ENCODE peak calls at places on chromosomes 4 and X, in five cellular contexts. One of them, this sample, is unnamed.

GRCh38 chr4:133156556-133156955 is 7.5 kb downstream of the PCDH10 start:
- DNase-seq in ascending aorta: no peak
- DNase-seq in ovary: no peak
- DNase-seq in GM23248: no peak
- DNase-seq in CD8-positive, alpha-beta T cell: no peak
- DNase-seq in this sample: no peak

GRCh38 chrX:48942895-48943294 is 14.5 kb downstream of the OTUD5 start:
- DNase-seq in CD8-positive, alpha-beta T cell: no peak
- DNase-seq in GM23248: no peak
- DNase-seq in ovary: no peak
- DNase-seq in ascending aorta: no peak
- DNase-seq in this sample: no peak

GRCh38 chrX:128653524-128653923 is 601.3 kb upstream of the ACTRT1 start:
- DNase-seq in ascending aorta: no peak
- DNase-seq in ovary: no peak
- DNase-seq in CD8-positive, alpha-beta T cell: no peak
- DNase-seq in GM23248: no peak
- DNase-seq in this sample: no peak

GRCh38 chr4:18366762-18367358 is 345.3 kb upstream of the LCORL start:
- DNase-seq in CD8-positive, alpha-beta T cell: no peak
- DNase-seq in ascending aorta: no peak
- DNase-seq in ovary: no peak
- DNase-seq in GM23248: peak; percentile 56
- DNase-seq in this sample: peak; percentile 34

GRCh38 chrX:119871245-119871598 is 311 bp downstream of the RNF113A start:
- DNase-seq in CD8-positive, alpha-beta T cell: no peak
- DNase-seq in GM23248: no peak
- DNase-seq in ascending aorta: peak; percentile 64
- DNase-seq in ovary: no peak
- DNase-seq in this sample: no peak

GRCh38 chr4:99352602-99353580 is at the start of gene ADH1C:
- DNase-seq in ovary: no peak
- DNase-seq in CD8-positive, alpha-beta T cell: no peak
- DNase-seq in GM23248: no peak
- DNase-seq in ascending aorta: no peak
- DNase-seq in this sample: no peak

GRCh38 chr4:87310691-87311335 is 11.9 kb downstream of the HSD17B13 start:
- DNase-seq in ovary: no peak
- DNase-seq in CD8-positive, alpha-beta T cell: no peak
- DNase-seq in ascending aorta: no peak
- DNase-seq in GM23248: no peak
- DNase-seq in this sample: no peak

GRCh38 chr4:145885666-145886065 is 53.0 kb downstream of the ZNF827 start:
- DNase-seq in CD8-positive, alpha-beta T cell: no peak
- DNase-seq in ovary: no peak
- DNase-seq in GM23248: no peak
- DNase-seq in ascending aorta: no peak
- DNase-seq in this sample: no peak

GRCh38 chrX:30060718-30061117 is 154.6 kb upstream of the MAGEB2 start:
- DNase-seq in CD8-positive, alpha-beta T cell: no peak
- DNase-seq in GM23248: peak; percentile 16
- DNase-seq in ascending aorta: no peak
- DNase-seq in ovary: no peak
- DNase-seq in this sample: no peak

GRCh38 chrX:41559235-41559634 is 112.1 kb downstream of the NYX start:
- DNase-seq in ovary: no peak
- DNase-seq in CD8-positive, alpha-beta T cell: no peak
- DNase-seq in GM23248: no peak
- DNase-seq in ascending aorta: no peak
- DNase-seq in this sample: no peak

GRCh38 chr4:101037938-101038413 is 309.4 kb downstream of the PPP3CA start:
- DNase-seq in ascending aorta: no peak
- DNase-seq in CD8-positive, alpha-beta T cell: no peak
- DNase-seq in ovary: no peak
- DNase-seq in GM23248: peak; percentile 23
- DNase-seq in this sample: peak; percentile 68

GRCh38 chr4:101850698-101851097 is 60.2 kb downstream of the BANK1 start:
- DNase-seq in CD8-positive, alpha-beta T cell: no peak
- DNase-seq in ascending aorta: no peak
- DNase-seq in ovary: no peak
- DNase-seq in GM23248: no peak
- DNase-seq in this sample: no peak

GRCh38 chr4:6017030-6017429 is 1.2 kb downstream of the C4orf50 start:
- DNase-seq in ascending aorta: no peak
- DNase-seq in GM23248: no peak
- DNase-seq in ovary: no peak
- DNase-seq in CD8-positive, alpha-beta T cell: no peak
- DNase-seq in this sample: no peak

GRCh38 chrX:115563633-115564182 is 2.7 kb downstream of the PLS3 start:
- DNase-seq in CD8-positive, alpha-beta T cell: no peak
- DNase-seq in ascending aorta: no peak
- DNase-seq in GM23248: peak; percentile 24
- DNase-seq in ovary: no peak
- DNase-seq in this sample: no peak

GRCh38 chr4:165328101-165328425 is 594 bp downstream of the MSMO1 start:
- DNase-seq in CD8-positive, alpha-beta T cell: no peak
- DNase-seq in ovary: no peak
- DNase-seq in ascending aorta: no peak
- DNase-seq in GM23248: no peak
- DNase-seq in this sample: no peak

GRCh38 chrX:2928583-2929434 is at the start of gene ARSD:
- DNase-seq in ascending aorta: peak; percentile 97
- DNase-seq in GM23248: peak; percentile 87
- DNase-seq in ovary: peak; percentile 91
- DNase-seq in CD8-positive, alpha-beta T cell: peak; percentile 57
- DNase-seq in this sample: peak; percentile 57

GRCh38 chr4:160510925-160511324 is 1408.0 kb downstream of the RAPGEF2 start:
- DNase-seq in GM23248: peak; percentile 0
- DNase-seq in ascending aorta: no peak
- DNase-seq in CD8-positive, alpha-beta T cell: no peak
- DNase-seq in ovary: no peak
- DNase-seq in this sample: no peak

GRCh38 chr4:112119358-112119783 is 25.9 kb upstream of the FAM241A start:
- DNase-seq in GM23248: no peak
- DNase-seq in ascending aorta: no peak
- DNase-seq in CD8-positive, alpha-beta T cell: no peak
- DNase-seq in ovary: no peak
- DNase-seq in this sample: peak; percentile 65

GRCh38 chrX:9416562-9417319 is 48.1 kb upstream of the TBL1X start:
- DNase-seq in CD8-positive, alpha-beta T cell: no peak
- DNase-seq in ascending aorta: peak; percentile 72
- DNase-seq in ovary: no peak
- DNase-seq in GM23248: peak; percentile 61
- DNase-seq in this sample: no peak

GRCh38 chr4:186934841-186935443 is 211.3 kb upstream of the FAT1 start:
- DNase-seq in GM23248: no peak
- DNase-seq in ascending aorta: no peak
- DNase-seq in CD8-positive, alpha-beta T cell: no peak
- DNase-seq in ovary: no peak
- DNase-seq in this sample: no peak

GRCh38 chr4:13538427-13538973 is 5.8 kb downstream of the NKX3-2 start:
- DNase-seq in ascending aorta: no peak
- DNase-seq in CD8-positive, alpha-beta T cell: no peak
- DNase-seq in ovary: no peak
- DNase-seq in GM23248: no peak
- DNase-seq in this sample: no peak

GRCh38 chr4:184287697-184288255 is 70.1 kb upstream of the ENPP6 start:
- DNase-seq in ascending aorta: no peak
- DNase-seq in CD8-positive, alpha-beta T cell: no peak
- DNase-seq in GM23248: peak; percentile 60
- DNase-seq in ovary: no peak
- DNase-seq in this sample: no peak

GRCh38 chr4:24476209-24476781 is 108.1 kb downstream of the DHX15 start:
- DNase-seq in CD8-positive, alpha-beta T cell: no peak
- DNase-seq in ascending aorta: no peak
- DNase-seq in ovary: no peak
- DNase-seq in GM23248: peak; percentile 58
- DNase-seq in this sample: no peak

GRCh38 chr4:40811886-40812857 is 62.4 kb downstream of the NSUN7 start:
- DNase-seq in CD8-positive, alpha-beta T cell: no peak
- DNase-seq in GM23248: peak; percentile 38
- DNase-seq in ascending aorta: no peak
- DNase-seq in ovary: no peak
- DNase-seq in this sample: peak; percentile 4

GRCh38 chr4:171812377-171813194 is 618 bp upstream of the GALNTL6 start:
- DNase-seq in ascending aorta: no peak
- DNase-seq in GM23248: no peak
- DNase-seq in CD8-positive, alpha-beta T cell: no peak
- DNase-seq in ovary: no peak
- DNase-seq in this sample: no peak

GRCh38 chr4:114037981-114038380 is 58.5 kb upstream of the ARSJ start:
- DNase-seq in ascending aorta: no peak
- DNase-seq in GM23248: no peak
- DNase-seq in CD8-positive, alpha-beta T cell: no peak
- DNase-seq in ovary: no peak
- DNase-seq in this sample: no peak

GRCh38 chr4:158253350-158253980 is 43.2 kb downstream of the TMEM144 start:
- DNase-seq in ascending aorta: peak; percentile 72
- DNase-seq in CD8-positive, alpha-beta T cell: peak; percentile 23
- DNase-seq in ovary: peak; percentile 39
- DNase-seq in GM23248: peak; percentile 80
- DNase-seq in this sample: no peak

GRCh38 chr4:3248811-3249661 is at the start of gene MSANTD1:
- DNase-seq in ovary: no peak
- DNase-seq in GM23248: peak; percentile 68
- DNase-seq in ascending aorta: no peak
- DNase-seq in CD8-positive, alpha-beta T cell: no peak
- DNase-seq in this sample: no peak

GRCh38 chr4:3709061-3709845 is 56.9 kb upstream of the ADRA2C start:
- DNase-seq in ovary: no peak
- DNase-seq in CD8-positive, alpha-beta T cell: no peak
- DNase-seq in ascending aorta: peak; percentile 60
- DNase-seq in GM23248: no peak
- DNase-seq in this sample: no peak

GRCh38 chr4:185839770-185840169 is 27.8 kb upstream of the SORBS2 start:
- DNase-seq in CD8-positive, alpha-beta T cell: no peak
- DNase-seq in ovary: no peak
- DNase-seq in ascending aorta: no peak
- DNase-seq in GM23248: peak; percentile 15
- DNase-seq in this sample: no peak
- H3K27ac ChIP-seq in CD8-positive, alpha-beta T cell: no peak overlapping the region
- H3K27ac ChIP-seq in ovary: no peak overlapping the region
- H3K27ac ChIP-seq in ascending aorta: peak overlapping the region; percentile 59
- H3K27ac ChIP-seq in GM23248: peak overlapping the region; percentile 88
- H3K27ac ChIP-seq in this sample: no peak overlapping the region

GRCh38 chr4:20403846-20404245 is 152.1 kb downstream of the SLIT2 start:
- DNase-seq in CD8-positive, alpha-beta T cell: no peak
- DNase-seq in ascending aorta: no peak
- DNase-seq in GM23248: no peak
- DNase-seq in ovary: no peak
- DNase-seq in this sample: no peak
- H3K27ac ChIP-seq in CD8-positive, alpha-beta T cell: no peak overlapping the region
- H3K27ac ChIP-seq in ascending aorta: no peak overlapping the region
- H3K27ac ChIP-seq in GM23248: no peak overlapping the region
- H3K27ac ChIP-seq in ovary: no peak overlapping the region
- H3K27ac ChIP-seq in this sample: no peak overlapping the region

DNA sequence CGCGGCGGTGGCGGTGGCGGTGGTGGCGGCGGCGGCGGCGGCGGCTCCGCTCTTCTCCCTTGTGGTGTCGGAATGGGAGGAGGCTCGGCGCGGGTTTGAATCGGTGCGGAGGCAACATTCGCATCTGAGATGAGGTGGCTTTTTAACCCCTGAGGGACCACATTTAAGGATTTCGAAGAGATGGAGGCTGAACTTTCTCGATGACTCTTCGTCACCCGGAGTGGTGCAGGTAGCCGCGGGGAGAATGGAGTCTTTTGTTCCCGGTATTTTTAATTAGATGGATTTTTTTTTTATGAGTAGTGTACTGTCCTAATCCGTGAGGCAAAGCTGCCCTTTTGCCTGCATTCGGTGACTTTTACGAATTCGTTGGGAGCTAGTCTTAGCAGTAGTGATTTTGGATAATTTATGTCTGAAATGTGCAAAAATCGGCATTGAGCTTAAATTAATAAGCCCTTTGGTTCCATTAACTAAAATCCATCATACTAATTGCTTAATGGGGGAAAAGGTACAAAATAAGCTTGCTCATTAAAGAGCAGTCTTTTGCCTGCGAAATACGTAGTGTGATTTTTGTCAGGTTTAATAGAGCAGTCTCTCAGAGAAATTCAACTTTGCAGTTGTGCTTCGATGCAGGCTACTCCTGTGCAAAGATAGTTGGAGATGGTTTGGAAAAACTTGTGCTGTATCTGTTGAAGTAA is 206.1 kb downstream of the TENM3 start:
- DNase-seq in CD8-positive, alpha-beta T cell: no peak
- DNase-seq in GM23248: no peak
- DNase-seq in ovary: no peak
- DNase-seq in ascending aorta: no peak
- DNase-seq in this sample: no peak
- H3K27ac ChIP-seq in CD8-positive, alpha-beta T cell: no peak overlapping the region
- H3K27ac ChIP-seq in GM23248: no peak overlapping the region
- H3K27ac ChIP-seq in ovary: peak overlapping the region; percentile 74
- H3K27ac ChIP-seq in ascending aorta: no peak overlapping the region
- H3K27ac ChIP-seq in this sample: no peak overlapping the region

GRCh38 chrX:106933538-106933961 is 13.3 kb downstream of the CLDN2 start:
- DNase-seq in ovary: no peak
- DNase-seq in GM23248: no peak
- DNase-seq in CD8-positive, alpha-beta T cell: no peak
- DNase-seq in ascending aorta: no peak
- DNase-seq in this sample: no peak
- H3K27ac ChIP-seq in ovary: no peak overlapping the region
- H3K27ac ChIP-seq in GM23248: no peak overlapping the region
- H3K27ac ChIP-seq in CD8-positive, alpha-beta T cell: no peak overlapping the region
- H3K27ac ChIP-seq in ascending aorta: no peak overlapping the region
- H3K27ac ChIP-seq in this sample: no peak overlapping the region

DNA sequence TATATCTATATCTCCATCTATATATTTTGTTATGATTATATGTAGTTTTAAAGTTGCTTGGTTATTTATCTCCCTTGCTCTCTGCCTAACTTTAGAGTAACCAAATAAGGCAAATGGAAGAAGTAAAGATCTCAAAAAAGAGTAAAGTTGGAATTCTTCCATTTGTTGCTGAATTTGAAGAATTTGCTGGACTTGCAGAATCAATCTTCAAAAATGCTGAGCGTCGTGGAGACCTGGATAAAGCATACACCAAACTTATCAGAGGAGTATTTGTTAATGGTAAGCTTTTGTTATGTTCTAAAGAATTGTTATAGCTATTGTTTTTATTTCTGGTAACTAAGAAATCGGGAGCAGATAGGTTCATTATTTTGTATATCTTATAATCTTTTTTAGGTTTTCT is 43.2 kb downstream of the EXOC1 start:
- DNase-seq in GM23248: no peak
- DNase-seq in ovary: no peak
- DNase-seq in CD8-positive, alpha-beta T cell: no peak
- DNase-seq in ascending aorta: no peak
- DNase-seq in this sample: no peak
- H3K27ac ChIP-seq in GM23248: no peak overlapping the region
- H3K27ac ChIP-seq in ovary: no peak overlapping the region
- H3K27ac ChIP-seq in CD8-positive, alpha-beta T cell: no peak overlapping the region
- H3K27ac ChIP-seq in ascending aorta: no peak overlapping the region
- H3K27ac ChIP-seq in this sample: no peak overlapping the region

GRCh38 chrX:109857898-109858297 is 124.8 kb upstream of the ACSL4 start:
- DNase-seq in CD8-positive, alpha-beta T cell: no peak
- DNase-seq in ovary: no peak
- DNase-seq in ascending aorta: no peak
- DNase-seq in GM23248: peak; percentile 56
- DNase-seq in this sample: no peak
- H3K27ac ChIP-seq in CD8-positive, alpha-beta T cell: no peak overlapping the region
- H3K27ac ChIP-seq in ovary: no peak overlapping the region
- H3K27ac ChIP-seq in ascending aorta: no peak overlapping the region
- H3K27ac ChIP-seq in GM23248: peak overlapping the region; percentile 15
- H3K27ac ChIP-seq in this sample: no peak overlapping the region